ENCODE peak calls at places on chromosome 21, in four cellular contexts. One of them, this sample, is unnamed.

GRCh38 chr21:42562258-42562657 is 48.6 kb downstream of the SLC37A1 start:
- DNase-seq in NCI-H524: no peak
- DNase-seq in fibroblast of pulmonary artery: no peak
- DNase-seq in stimulated activated CD4-positive, alpha-beta T cell treated with anti-CD3 and anti-CD28 coated beads, Interleukin-15, amount 100 ng/mL, for 48 hours: no peak
- DNase-seq in this sample: no peak

GRCh38 chr21:39088831-39089380 is 94.3 kb downstream of the PSMG1 start:
- DNase-seq in stimulated activated CD4-positive, alpha-beta T cell treated with anti-CD3 and anti-CD28 coated beads, Interleukin-15, amount 100 ng/mL, for 48 hours: no peak
- DNase-seq in fibroblast of pulmonary artery: peak; percentile 85
- DNase-seq in NCI-H524: no peak
- DNase-seq in this sample: no peak

GRCh38 chr21:33232640-33233039 is 2.9 kb downstream of the IFNAR2 start:
- DNase-seq in fibroblast of pulmonary artery: peak; percentile 23
- DNase-seq in stimulated activated CD4-positive, alpha-beta T cell treated with anti-CD3 and anti-CD28 coated beads, Interleukin-15, amount 100 ng/mL, for 48 hours: no peak
- DNase-seq in NCI-H524: no peak
- DNase-seq in this sample: no peak

GRCh38 chr21:32735524-32735923 is 7.7 kb upstream of the SYNJ1 start:
- DNase-seq in stimulated activated CD4-positive, alpha-beta T cell treated with anti-CD3 and anti-CD28 coated beads, Interleukin-15, amount 100 ng/mL, for 48 hours: no peak
- DNase-seq in fibroblast of pulmonary artery: no peak
- DNase-seq in NCI-H524: no peak
- DNase-seq in this sample: no peak

GRCh38 chr21:25421327-25422028 is 185.8 kb downstream of the MRPL39 start:
- DNase-seq in NCI-H524: peak; percentile 34
- DNase-seq in fibroblast of pulmonary artery: peak; percentile 44
- DNase-seq in stimulated activated CD4-positive, alpha-beta T cell treated with anti-CD3 and anti-CD28 coated beads, Interleukin-15, amount 100 ng/mL, for 48 hours: peak; percentile 62
- DNase-seq in this sample: no peak

GRCh38 chr21:42038826-42039425 is 28.8 kb upstream of the ZBTB21 start:
- DNase-seq in NCI-H524: peak; percentile 65
- DNase-seq in fibroblast of pulmonary artery: peak; percentile 10
- DNase-seq in stimulated activated CD4-positive, alpha-beta T cell treated with anti-CD3 and anti-CD28 coated beads, Interleukin-15, amount 100 ng/mL, for 48 hours: no peak
- DNase-seq in this sample: peak; percentile 35

GRCh38 chr21:42220138-42220701 is 1.3 kb downstream of the ABCG1 start:
- DNase-seq in NCI-H524: peak; percentile 95
- DNase-seq in stimulated activated CD4-positive, alpha-beta T cell treated with anti-CD3 and anti-CD28 coated beads, Interleukin-15, amount 100 ng/mL, for 48 hours: no peak
- DNase-seq in fibroblast of pulmonary artery: peak; percentile 89
- DNase-seq in this sample: peak; percentile 56

GRCh38 chr21:41725421-41726021 is 41.3 kb downstream of the RIPK4 start:
- DNase-seq in stimulated activated CD4-positive, alpha-beta T cell treated with anti-CD3 and anti-CD28 coated beads, Interleukin-15, amount 100 ng/mL, for 48 hours: no peak
- DNase-seq in NCI-H524: no peak
- DNase-seq in fibroblast of pulmonary artery: no peak
- DNase-seq in this sample: no peak

GRCh38 chr21:32994305-32994704 is 31.4 kb upstream of the OLIG2 start:
- DNase-seq in NCI-H524: peak; percentile 44
- DNase-seq in fibroblast of pulmonary artery: peak; percentile 50
- DNase-seq in stimulated activated CD4-positive, alpha-beta T cell treated with anti-CD3 and anti-CD28 coated beads, Interleukin-15, amount 100 ng/mL, for 48 hours: no peak
- DNase-seq in this sample: no peak

GRCh38 chr21:29335720-29336119 is 37.0 kb downstream of the BACH1 start:
- DNase-seq in stimulated activated CD4-positive, alpha-beta T cell treated with anti-CD3 and anti-CD28 coated beads, Interleukin-15, amount 100 ng/mL, for 48 hours: no peak
- DNase-seq in NCI-H524: no peak
- DNase-seq in fibroblast of pulmonary artery: peak; percentile 49
- DNase-seq in this sample: no peak

GRCh38 chr21:41601573-41602371 is 93.8 kb upstream of the TMPRSS2 start:
- DNase-seq in NCI-H524: no peak
- DNase-seq in stimulated activated CD4-positive, alpha-beta T cell treated with anti-CD3 and anti-CD28 coated beads, Interleukin-15, amount 100 ng/mL, for 48 hours: no peak
- DNase-seq in fibroblast of pulmonary artery: peak; percentile 21
- DNase-seq in this sample: no peak

GRCh38 chr21:35041122-35041521 is 8.0 kb downstream of the RUNX1 start:
- DNase-seq in fibroblast of pulmonary artery: no peak
- DNase-seq in NCI-H524: no peak
- DNase-seq in stimulated activated CD4-positive, alpha-beta T cell treated with anti-CD3 and anti-CD28 coated beads, Interleukin-15, amount 100 ng/mL, for 48 hours: no peak
- DNase-seq in this sample: no peak

GRCh38 chr21:41834252-41834925 is 44.8 kb downstream of the PRDM15 start:
- DNase-seq in fibroblast of pulmonary artery: no peak
- DNase-seq in NCI-H524: no peak
- DNase-seq in stimulated activated CD4-positive, alpha-beta T cell treated with anti-CD3 and anti-CD28 coated beads, Interleukin-15, amount 100 ng/mL, for 48 hours: no peak
- DNase-seq in this sample: no peak

GRCh38 chr21:41964171-41964570 is 10.4 kb upstream of the C2CD2 start:
- DNase-seq in NCI-H524: no peak
- DNase-seq in fibroblast of pulmonary artery: no peak
- DNase-seq in stimulated activated CD4-positive, alpha-beta T cell treated with anti-CD3 and anti-CD28 coated beads, Interleukin-15, amount 100 ng/mL, for 48 hours: no peak
- DNase-seq in this sample: no peak

GRCh38 chr21:23101111-23101510 is 2102.9 kb downstream of the NCAM2 start:
- DNase-seq in stimulated activated CD4-positive, alpha-beta T cell treated with anti-CD3 and anti-CD28 coated beads, Interleukin-15, amount 100 ng/mL, for 48 hours: no peak
- DNase-seq in fibroblast of pulmonary artery: no peak
- DNase-seq in NCI-H524: no peak
- DNase-seq in this sample: no peak

GRCh38 chr21:31184462-31184861 is 146.2 kb upstream of the KRTAP19-8 start:
- DNase-seq in stimulated activated CD4-positive, alpha-beta T cell treated with anti-CD3 and anti-CD28 coated beads, Interleukin-15, amount 100 ng/mL, for 48 hours: peak; percentile 66
- DNase-seq in fibroblast of pulmonary artery: no peak
- DNase-seq in NCI-H524: no peak
- DNase-seq in this sample: no peak

This sample was measured in pancreas.